ENCODE peak calls at places on chromosome 21, in ten cellular contexts. One of them, this sample, is unnamed.

GRCh38 chr21:14862794-14863720 is 201.7 kb downstream of the NRIP1 start:
- DNase-seq in dorsolateral prefrontal cortex: no peak
- DNase-seq in brain microvascular endothelial cell: no peak
- DNase-seq in uterus: no peak
- DNase-seq in epithelial cell of esophagus: peak; percentile 22
- DNase-seq in GM20000: no peak
- DNase-seq in PC-9: no peak
- DNase-seq in endodermal cell: no peak
- DNase-seq in body of pancreas: peak; percentile 43
- DNase-seq in kidney epithelial cell: no peak
- DNase-seq in this sample: no peak

GRCh38 chr21:24225432-24225831 is 1381.8 kb downstream of the MRPL39 start:
- DNase-seq in dorsolateral prefrontal cortex: no peak
- DNase-seq in brain microvascular endothelial cell: no peak
- DNase-seq in uterus: no peak
- DNase-seq in epithelial cell of esophagus: peak; percentile 51
- DNase-seq in GM20000: no peak
- DNase-seq in PC-9: peak; percentile 37
- DNase-seq in endodermal cell: no peak
- DNase-seq in body of pancreas: no peak
- DNase-seq in kidney epithelial cell: no peak
- DNase-seq in this sample: peak; percentile 5

GRCh38 chr21:26977741-26978140 is 10.9 kb upstream of the ADAMTS5 start:
- DNase-seq in dorsolateral prefrontal cortex: no peak
- DNase-seq in brain microvascular endothelial cell: no peak
- DNase-seq in uterus: no peak
- DNase-seq in epithelial cell of esophagus: peak; percentile 24
- DNase-seq in GM20000: no peak
- DNase-seq in PC-9: no peak
- DNase-seq in endodermal cell: no peak
- DNase-seq in body of pancreas: no peak
- DNase-seq in kidney epithelial cell: no peak
- DNase-seq in this sample: no peak

GRCh38 chr21:15122241-15122640 is 57.4 kb upstream of the NRIP1 start:
- DNase-seq in dorsolateral prefrontal cortex: no peak
- DNase-seq in brain microvascular endothelial cell: no peak
- DNase-seq in uterus: no peak
- DNase-seq in epithelial cell of esophagus: no peak
- DNase-seq in GM20000: no peak
- DNase-seq in PC-9: no peak
- DNase-seq in endodermal cell: no peak
- DNase-seq in body of pancreas: peak; percentile 45
- DNase-seq in kidney epithelial cell: no peak
- DNase-seq in this sample: no peak

GRCh38 chr21:41112740-41113692 is 54.9 kb upstream of the BACE2 start:
- DNase-seq in dorsolateral prefrontal cortex: no peak
- DNase-seq in brain microvascular endothelial cell: peak; percentile 80
- DNase-seq in uterus: no peak
- DNase-seq in epithelial cell of esophagus: peak; percentile 57
- DNase-seq in GM20000: no peak
- DNase-seq in PC-9: peak; percentile 36
- DNase-seq in endodermal cell: peak; percentile 75
- DNase-seq in body of pancreas: no peak
- DNase-seq in kidney epithelial cell: peak; percentile 88
- DNase-seq in this sample: peak; percentile 92

GRCh38 chr21:20971296-20971921 is 26.8 kb upstream of the NCAM2 start:
- DNase-seq in dorsolateral prefrontal cortex: peak; percentile 19
- DNase-seq in brain microvascular endothelial cell: peak; percentile 57
- DNase-seq in uterus: no peak
- DNase-seq in epithelial cell of esophagus: peak; percentile 52
- DNase-seq in GM20000: peak; percentile 19
- DNase-seq in PC-9: no peak
- DNase-seq in endodermal cell: peak; percentile 73
- DNase-seq in body of pancreas: peak; percentile 49
- DNase-seq in kidney epithelial cell: peak; percentile 14
- DNase-seq in this sample: peak; percentile 31

GRCh38 chr21:7916329-7917303 is 2604.8 kb upstream of the TPTE start:
- DNase-seq in dorsolateral prefrontal cortex: no peak
- DNase-seq in brain microvascular endothelial cell: no peak
- DNase-seq in uterus: no peak
- DNase-seq in epithelial cell of esophagus: no peak
- DNase-seq in GM20000: no peak
- DNase-seq in PC-9: no peak
- DNase-seq in endodermal cell: no peak
- DNase-seq in body of pancreas: no peak
- DNase-seq in kidney epithelial cell: no peak
- DNase-seq in this sample: no peak

GRCh38 chr21:32173106-32173755 is 105.6 kb downstream of the MIS18A start:
- DNase-seq in dorsolateral prefrontal cortex: no peak
- DNase-seq in brain microvascular endothelial cell: no peak
- DNase-seq in uterus: no peak
- DNase-seq in epithelial cell of esophagus: no peak
- DNase-seq in GM20000: no peak
- DNase-seq in PC-9: no peak
- DNase-seq in endodermal cell: no peak
- DNase-seq in body of pancreas: no peak
- DNase-seq in kidney epithelial cell: no peak
- DNase-seq in this sample: no peak

GRCh38 chr21:34888569-34889286 is 160.4 kb downstream of the RUNX1 start:
- DNase-seq in dorsolateral prefrontal cortex: peak; percentile 39
- DNase-seq in brain microvascular endothelial cell: peak; percentile 95
- DNase-seq in uterus: peak; percentile 85
- DNase-seq in epithelial cell of esophagus: peak; percentile 98
- DNase-seq in GM20000: peak; percentile 94
- DNase-seq in PC-9: peak; percentile 78
- DNase-seq in endodermal cell: peak; percentile 97
- DNase-seq in body of pancreas: peak; percentile 97
- DNase-seq in kidney epithelial cell: peak; percentile 70
- DNase-seq in this sample: peak; percentile 82

GRCh38 chr21:34889287-34889536 is 159.9 kb downstream of the RUNX1 start:
- DNase-seq in dorsolateral prefrontal cortex: no peak
- DNase-seq in brain microvascular endothelial cell: peak; percentile 68
- DNase-seq in uterus: peak; percentile 36
- DNase-seq in epithelial cell of esophagus: peak; percentile 81
- DNase-seq in GM20000: no peak
- DNase-seq in PC-9: no peak
- DNase-seq in endodermal cell: peak; percentile 77
- DNase-seq in body of pancreas: no peak
- DNase-seq in kidney epithelial cell: no peak
- DNase-seq in this sample: no peak

GRCh38 chr21:34890724-34891609 is 158.1 kb downstream of the RUNX1 start:
- DNase-seq in dorsolateral prefrontal cortex: no peak
- DNase-seq in brain microvascular endothelial cell: peak; percentile 57
- DNase-seq in uterus: no peak
- DNase-seq in epithelial cell of esophagus: peak; percentile 44
- DNase-seq in GM20000: no peak
- DNase-seq in PC-9: no peak
- DNase-seq in endodermal cell: peak; percentile 75
- DNase-seq in body of pancreas: peak; percentile 9
- DNase-seq in kidney epithelial cell: no peak
- DNase-seq in this sample: no peak

GRCh38 chr21:34890258-34890723 is 158.8 kb downstream of the RUNX1 start:
- DNase-seq in dorsolateral prefrontal cortex: no peak
- DNase-seq in brain microvascular endothelial cell: no peak
- DNase-seq in uterus: no peak
- DNase-seq in epithelial cell of esophagus: no peak
- DNase-seq in GM20000: no peak
- DNase-seq in PC-9: no peak
- DNase-seq in endodermal cell: no peak
- DNase-seq in body of pancreas: no peak
- DNase-seq in kidney epithelial cell: no peak
- DNase-seq in this sample: no peak

GRCh38 chr21:34889537-34890257 is 159.4 kb downstream of the RUNX1 start:
- DNase-seq in dorsolateral prefrontal cortex: no peak
- DNase-seq in brain microvascular endothelial cell: peak; percentile 63
- DNase-seq in uterus: peak; percentile 70
- DNase-seq in epithelial cell of esophagus: peak; percentile 80
- DNase-seq in GM20000: peak; percentile 94
- DNase-seq in PC-9: peak; percentile 56
- DNase-seq in endodermal cell: peak; percentile 87
- DNase-seq in body of pancreas: peak; percentile 78
- DNase-seq in kidney epithelial cell: no peak
- DNase-seq in this sample: no peak
- TF ChIP-seq CTCF in dorsolateral prefrontal cortex: peak; percentile 49
- TF ChIP-seq CTCF in brain microvascular endothelial cell: peak; percentile 45
- TF ChIP-seq CTCF in uterus: peak; percentile 83
- TF ChIP-seq CTCF in epithelial cell of esophagus: peak; percentile 28
- TF ChIP-seq CTCF in GM20000: peak; percentile 78
- TF ChIP-seq CTCF in PC-9: peak; percentile 60
- TF ChIP-seq CTCF in endodermal cell: peak; percentile 95
- TF ChIP-seq CTCF in body of pancreas: peak; percentile 41
- TF ChIP-seq CTCF in kidney epithelial cell: no peak
- TF ChIP-seq CTCF in this sample: peak; percentile 72

GRCh38 chr21:46323227-46323709 is 402 bp downstream of the C21orf58 start:
- DNase-seq in dorsolateral prefrontal cortex: no peak
- DNase-seq in brain microvascular endothelial cell: no peak
- DNase-seq in uterus: no peak
- DNase-seq in epithelial cell of esophagus: peak; percentile 17
- DNase-seq in GM20000: no peak
- DNase-seq in PC-9: no peak
- DNase-seq in endodermal cell: peak; percentile 47
- DNase-seq in body of pancreas: no peak
- DNase-seq in kidney epithelial cell: no peak
- DNase-seq in this sample: no peak

GRCh38 chr21:46326110-46326703 is 2.3 kb downstream of the PCNT start:
- DNase-seq in dorsolateral prefrontal cortex: no peak
- DNase-seq in brain microvascular endothelial cell: no peak
- DNase-seq in uterus: no peak
- DNase-seq in epithelial cell of esophagus: peak; percentile 16
- DNase-seq in GM20000: no peak
- DNase-seq in PC-9: peak; percentile 46
- DNase-seq in endodermal cell: no peak
- DNase-seq in body of pancreas: no peak
- DNase-seq in kidney epithelial cell: no peak
- DNase-seq in this sample: no peak

GRCh38 chr21:46324390-46325072 is 575 bp downstream of the PCNT start:
- DNase-seq in dorsolateral prefrontal cortex: peak; percentile 86
- DNase-seq in brain microvascular endothelial cell: peak; percentile 53
- DNase-seq in uterus: peak; percentile 84
- DNase-seq in epithelial cell of esophagus: peak; percentile 87
- DNase-seq in GM20000: peak; percentile 99
- DNase-seq in PC-9: peak; percentile 47
- DNase-seq in endodermal cell: peak; percentile 94
- DNase-seq in body of pancreas: peak; percentile 87
- DNase-seq in kidney epithelial cell: no peak
- DNase-seq in this sample: no peak

GRCh38 chr21:46323710-46324389 is at the start of the genes C21orf58 and PCNT:
- DNase-seq in dorsolateral prefrontal cortex: peak; percentile 99
- DNase-seq in brain microvascular endothelial cell: peak; percentile 97
- DNase-seq in uterus: peak; percentile 98
- DNase-seq in epithelial cell of esophagus: peak; percentile 98
- DNase-seq in GM20000: peak; percentile 99
- DNase-seq in PC-9: peak; percentile 86
- DNase-seq in endodermal cell: peak; percentile 98
- DNase-seq in body of pancreas: peak; percentile 98
- DNase-seq in kidney epithelial cell: peak; percentile 89
- DNase-seq in this sample: peak; percentile 79

GRCh38 chr21:46325073-46325912 is 1.3 kb downstream of the PCNT start:
- DNase-seq in dorsolateral prefrontal cortex: peak; percentile 43
- DNase-seq in brain microvascular endothelial cell: peak; percentile 24
- DNase-seq in uterus: peak; percentile 48
- DNase-seq in epithelial cell of esophagus: peak; percentile 71
- DNase-seq in GM20000: peak; percentile 61
- DNase-seq in PC-9: no peak
- DNase-seq in endodermal cell: peak; percentile 87
- DNase-seq in body of pancreas: peak; percentile 43
- DNase-seq in kidney epithelial cell: no peak
- DNase-seq in this sample: no peak
- TF ChIP-seq CTCF in dorsolateral prefrontal cortex: peak; percentile 20
- TF ChIP-seq CTCF in brain microvascular endothelial cell: peak; percentile 62
- TF ChIP-seq CTCF in uterus: no peak
- TF ChIP-seq CTCF in epithelial cell of esophagus: peak; percentile 40
- TF ChIP-seq CTCF in GM20000: no peak
- TF ChIP-seq CTCF in PC-9: no peak
- TF ChIP-seq CTCF in endodermal cell: peak; percentile 63
- TF ChIP-seq CTCF in body of pancreas: peak; percentile 29
- TF ChIP-seq CTCF in kidney epithelial cell: peak; percentile 63
- TF ChIP-seq CTCF in this sample: peak; percentile 39

GRCh38 chr21:44013380-44014088 is 1.4 kb downstream of the TRAPPC10 start:
- DNase-seq in dorsolateral prefrontal cortex: no peak
- DNase-seq in brain microvascular endothelial cell: no peak
- DNase-seq in uterus: no peak
- DNase-seq in epithelial cell of esophagus: peak; percentile 25
- DNase-seq in GM20000: peak; percentile 62
- DNase-seq in PC-9: no peak
- DNase-seq in endodermal cell: no peak
- DNase-seq in body of pancreas: no peak
- DNase-seq in kidney epithelial cell: no peak
- DNase-seq in this sample: no peak

GRCh38 chr21:44010429-44010828 is 1.7 kb upstream of the TRAPPC10 start:
- DNase-seq in dorsolateral prefrontal cortex: no peak
- DNase-seq in brain microvascular endothelial cell: peak; percentile 13
- DNase-seq in uterus: no peak
- DNase-seq in epithelial cell of esophagus: no peak
- DNase-seq in GM20000: no peak
- DNase-seq in PC-9: no peak
- DNase-seq in endodermal cell: peak; percentile 79
- DNase-seq in body of pancreas: no peak
- DNase-seq in kidney epithelial cell: no peak
- DNase-seq in this sample: no peak

GRCh38 chr21:44011123-44011773 is 861 bp upstream of the TRAPPC10 start:
- DNase-seq in dorsolateral prefrontal cortex: no peak
- DNase-seq in brain microvascular endothelial cell: no peak
- DNase-seq in uterus: no peak
- DNase-seq in epithelial cell of esophagus: no peak
- DNase-seq in GM20000: no peak
- DNase-seq in PC-9: no peak
- DNase-seq in endodermal cell: peak; percentile 75
- DNase-seq in body of pancreas: no peak
- DNase-seq in kidney epithelial cell: no peak
- DNase-seq in this sample: no peak

GRCh38 chr21:44011774-44012473 is at the start of gene TRAPPC10:
- DNase-seq in dorsolateral prefrontal cortex: peak; percentile 81
- DNase-seq in brain microvascular endothelial cell: peak; percentile 61
- DNase-seq in uterus: peak; percentile 83
- DNase-seq in epithelial cell of esophagus: peak; percentile 90
- DNase-seq in GM20000: peak; percentile 96
- DNase-seq in PC-9: peak; percentile 59
- DNase-seq in endodermal cell: peak; percentile 91
- DNase-seq in body of pancreas: peak; percentile 86
- DNase-seq in kidney epithelial cell: no peak
- DNase-seq in this sample: no peak

GRCh38 chr21:44012474-44013379 is 618 bp downstream of the TRAPPC10 start:
- DNase-seq in dorsolateral prefrontal cortex: peak; percentile 14
- DNase-seq in brain microvascular endothelial cell: peak; percentile 8
- DNase-seq in uterus: peak; percentile 59
- DNase-seq in epithelial cell of esophagus: peak; percentile 37
- DNase-seq in GM20000: peak; percentile 97
- DNase-seq in PC-9: no peak
- DNase-seq in endodermal cell: peak; percentile 95
- DNase-seq in body of pancreas: peak; percentile 56
- DNase-seq in kidney epithelial cell: no peak
- DNase-seq in this sample: no peak
- TF ChIP-seq CTCF in dorsolateral prefrontal cortex: no peak
- TF ChIP-seq CTCF in brain microvascular endothelial cell: no peak
- TF ChIP-seq CTCF in uterus: no peak
- TF ChIP-seq CTCF in epithelial cell of esophagus: no peak
- TF ChIP-seq CTCF in GM20000: peak; percentile 63
- TF ChIP-seq CTCF in PC-9: no peak
- TF ChIP-seq CTCF in endodermal cell: peak; percentile 77
- TF ChIP-seq CTCF in body of pancreas: no peak
- TF ChIP-seq CTCF in kidney epithelial cell: no peak
- TF ChIP-seq CTCF in this sample: no peak

DNA sequence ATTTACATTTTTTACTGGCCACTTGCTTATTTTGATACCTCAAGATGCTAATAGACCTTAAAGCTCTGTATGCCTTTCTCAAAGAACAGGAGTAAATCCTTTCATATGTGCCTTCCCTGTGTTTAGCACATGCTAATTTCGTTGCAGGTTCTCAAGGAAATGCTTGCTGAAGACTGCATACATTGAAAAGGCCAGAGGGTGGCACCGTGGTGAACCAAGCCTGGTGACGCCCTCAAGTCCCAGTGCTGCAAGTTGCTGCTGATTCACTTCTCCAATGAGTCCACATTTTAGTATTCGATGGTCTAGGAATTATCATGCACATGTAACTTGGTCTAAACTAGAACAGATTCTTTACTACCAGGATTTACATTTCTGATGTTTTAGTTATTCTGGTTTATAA is 94.1 kb downstream of the CLDN17 start:
- DNase-seq in dorsolateral prefrontal cortex: no peak
- DNase-seq in brain microvascular endothelial cell: peak; percentile 45
- DNase-seq in uterus: no peak
- DNase-seq in epithelial cell of esophagus: peak; percentile 81
- DNase-seq in GM20000: no peak
- DNase-seq in PC-9: no peak
- DNase-seq in endodermal cell: peak; percentile 85
- DNase-seq in body of pancreas: peak; percentile 42
- DNase-seq in kidney epithelial cell: peak; percentile 5
- DNase-seq in this sample: no peak
- TF ChIP-seq CTCF in dorsolateral prefrontal cortex: no peak
- TF ChIP-seq CTCF in brain microvascular endothelial cell: peak; percentile 58
- TF ChIP-seq CTCF in uterus: no peak
- TF ChIP-seq CTCF in epithelial cell of esophagus: peak; percentile 66
- TF ChIP-seq CTCF in GM20000: no peak
- TF ChIP-seq CTCF in PC-9: peak; percentile 44
- TF ChIP-seq CTCF in endodermal cell: peak; percentile 74
- TF ChIP-seq CTCF in body of pancreas: peak; percentile 21
- TF ChIP-seq CTCF in kidney epithelial cell: peak; percentile 43
- TF ChIP-seq CTCF in this sample: peak; percentile 26